ENCODE peak calls at places on chromosomes 16 and 17, in nine cellular contexts. V is endothelial cell of umbilical vein, Z is AG04450, A is PC-3, N is spleen, M is tibial artery, P is psoas muscle, L is GM12864, F is GM23338. E is an unnamed sample.

GRCh38 chr17:65088621-65089385 is 32.3 kb upstream of the GNA13 start:
- DNase-seq in Z (no peak), L (no peak), V (no peak), N (no peak), P (no peak), F (no peak), M (peak), A (peak), E (peak)

GRCh38 chr16:24670623-24671454 is 58.6 kb upstream of the TNRC6A start:
- DNase-seq in V (peak), A (peak), L (no peak), M (peak), Z (no peak), P (peak), N (no peak), F (peak), E (peak)

GRCh38 chr16:89237733-89238132 is 20.2 kb downstream of the ZNF778 start:
- DNase-seq in L (no peak), N (no peak), F (no peak), Z (no peak), A (peak), M (no peak), P (no peak), V (no peak), E (no peak)

GRCh38 chr17:4708436-4708835 is 2.0 kb upstream of the ARRB2 start:
- DNase-seq in Z (no peak), M (no peak), N (no peak), L (no peak), A (peak), P (no peak), V (no peak), F (peak), E (no peak)

GRCh38 chr16:35414563-35414962 is 1955.2 kb downstream of the TP53TG3F start:
- DNase-seq in A (no peak), L (no peak), M (no peak), V (no peak), Z (no peak), F (no peak), N (no peak), P (no peak), E (no peak)

GRCh38 chr17:58172369-58173071 is 5.7 kb downstream of the OR4D2 start:
- DNase-seq in L (peak), N (no peak), M (no peak), V (no peak), F (peak), P (no peak), A (peak), Z (no peak), E (peak)

GRCh38 chr17:43356999-43357398 is 41.8 kb upstream of the ARL4D start:
- DNase-seq in M (no peak), Z (peak), N (no peak), A (peak), F (no peak), L (no peak), P (peak), V (no peak), E (peak)

GRCh38 chr16:89115216-89115949 is 21.7 kb downstream of the ACSF3 start:
- DNase-seq in L (peak), M (peak), N (peak), A (no peak), V (peak), Z (no peak), P (peak), F (no peak), E (peak)

GRCh38 chr17:73575470-73576235 is 68.6 kb downstream of the SDK2 start:
- DNase-seq in P (no peak), N (no peak), A (no peak), F (no peak), V (no peak), Z (no peak), L (no peak), M (no peak), E (no peak)

GRCh38 chr17:21573961-21574610 is 118.2 kb upstream of the KCNJ18 start:
- DNase-seq in Z (peak), V (peak), N (no peak), L (no peak), P (peak), M (peak), F (no peak), A (no peak), E (peak)

GRCh38 chr16:77869997-77870813 is 81.8 kb downstream of the VAT1L start:
- DNase-seq in N (no peak), L (no peak), V (peak), A (no peak), P (no peak), M (peak), F (peak), Z (no peak), E (no peak)

GRCh38 chr17:3768786-3769185 is 32.2 kb downstream of the ITGAE start:
- DNase-seq in P (no peak), N (no peak), M (no peak), A (no peak), Z (no peak), V (no peak), F (no peak), L (no peak), E (no peak)

GRCh38 chr17:75475144-75475835 is 18.9 kb downstream of the TMEM94 start:
- DNase-seq in V (no peak), F (no peak), N (no peak), P (no peak), Z (no peak), L (no peak), M (no peak), A (no peak), E (no peak)

GRCh38 chr16:88534731-88535141 is 35.5 kb upstream of the ZC3H18 start:
- DNase-seq in A (peak), V (no peak), M (no peak), L (peak), P (peak), N (peak), F (peak), Z (no peak), E (peak)

GRCh38 chr16:66618588-66618987 is 14.1 kb downstream of the CMTM3 start:
- DNase-seq in P (peak), F (no peak), N (peak), A (peak), V (peak), M (peak), Z (peak), L (no peak), E (peak)

GRCh38 chr16:23324727-23325126 is 22.6 kb downstream of the SCNN1B start:
- DNase-seq in Z (no peak), M (no peak), V (no peak), L (no peak), P (peak), N (no peak), A (peak), F (no peak), E (no peak)

GRCh38 chr16:1752853-1753252 is 18.5 kb downstream of the NME3 start:
- DNase-seq in Z (no peak), L (no peak), A (no peak), F (no peak), P (no peak), N (no peak), M (no peak), V (no peak), E (no peak)

GRCh38 chr16:15644306-15644961 is 1.5 kb upstream of the MARF1 start:
- DNase-seq in V (no peak), L (no peak), N (no peak), M (no peak), A (peak), F (peak), P (no peak), Z (no peak), E (peak)

GRCh38 chr17:16516594-16517018 is 24.6 kb upstream of the LRRC75A start:
- DNase-seq in V (peak), P (peak), Z (peak), M (peak), N (no peak), A (peak), F (no peak), L (no peak), E (peak)

GRCh38 chr16:49204191-49204590 is 77.4 kb downstream of the CBLN1 start:
- DNase-seq in P (no peak), M (no peak), Z (no peak), V (no peak), A (no peak), N (no peak), F (no peak), L (no peak), E (no peak)

GRCh38 chr17:699350-699749 is 15.3 kb downstream of the VPS53 start:
- DNase-seq in N (no peak), L (no peak), P (no peak), V (peak), F (no peak), M (no peak), Z (no peak), A (peak), E (no peak)

GRCh38 chr16:84712801-84713775 is 13.3 kb downstream of the USP10 start:
- DNase-seq in N (no peak), V (no peak), L (no peak), A (no peak), F (no peak), Z (no peak), P (no peak), M (no peak), E (no peak)

GRCh38 chr16:55035037-55035436 is 104.4 kb downstream of the IRX5 start:
- DNase-seq in Z (no peak), M (peak), P (no peak), F (peak), V (no peak), N (peak), L (no peak), A (peak), E (peak)

GRCh38 chr16:55249936-55250335 is 74.1 kb upstream of the IRX6 start:
- DNase-seq in L (no peak), V (no peak), F (no peak), M (no peak), Z (no peak), N (no peak), P (no peak), A (no peak), E (no peak)

GRCh38 chr17:32927201-32927723 is 691 bp upstream of the TMEM98 start:
- DNase-seq in A (no peak), V (peak), L (no peak), N (no peak), P (no peak), M (no peak), F (no peak), Z (no peak), E (no peak)

GRCh38 chr17:54256530-54256929 is 433.8 kb downstream of the KIF2B start:
- DNase-seq in L (no peak), V (no peak), P (no peak), Z (no peak), F (peak), A (no peak), M (no peak), N (no peak), E (no peak)

GRCh38 chr17:36148559-36149295 is 27.7 kb downstream of the TBC1D3B start:
- DNase-seq in P (peak), N (peak), A (peak), L (peak), V (peak), F (peak), Z (peak), M (peak), E (peak)

GRCh38 chr17:48262982-48263586 is 155.5 kb downstream of the SNX11 start:
- DNase-seq in N (no peak), V (peak), L (no peak), F (no peak), P (no peak), A (peak), M (no peak), Z (no peak), E (peak)

GRCh38 chr17:15262291-15263205 is 2.6 kb downstream of the PMP22 start:
- DNase-seq in Z (peak), F (peak), N (peak), L (no peak), A (peak), M (peak), P (peak), V (peak), E (peak)

GRCh38 chr16:12590409-12590808 is 213.3 kb downstream of the CPPED1 start:
- DNase-seq in M (no peak), Z (no peak), P (no peak), F (no peak), V (no peak), L (no peak), A (no peak), N (no peak), E (no peak)

GRCh38 chr17:35022536-35023063 is 40.9 kb downstream of the RFFL start:
- DNase-seq in Z (peak), F (no peak), A (peak), V (peak), P (peak), M (peak), L (peak), N (peak), E (peak)

DNA sequence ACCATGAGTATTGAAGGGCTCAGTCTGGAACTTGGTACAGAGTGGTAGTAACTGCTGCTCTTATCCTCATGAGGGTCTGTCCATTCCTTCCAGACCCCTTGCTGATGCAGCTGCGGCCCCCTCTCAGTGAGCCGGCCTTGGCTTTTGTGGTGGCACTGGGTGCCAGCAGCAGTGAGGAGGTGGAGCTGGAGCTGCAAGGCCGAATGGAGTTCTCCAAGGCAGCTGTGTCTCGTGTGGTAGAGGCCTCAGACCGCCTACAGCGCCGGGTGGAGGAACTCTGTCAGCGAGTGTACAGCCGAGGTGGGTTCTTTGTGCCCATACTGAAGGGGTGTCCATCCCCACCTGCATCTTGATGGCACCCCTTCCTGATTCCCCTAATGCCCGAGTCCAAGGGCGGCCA is 2.0 kb downstream of the RNF40 start:
- DNase-seq in P (no peak), V (no peak), F (no peak), M (no peak), A (no peak), N (peak), L (no peak), Z (no peak), E (no peak)
- H3K4me3 ChIP-seq in P (no peak), V (no peak), F (no peak), M (no peak), A (peak), N (no peak), L (no peak), Z (no peak), E (no peak)

DNA sequence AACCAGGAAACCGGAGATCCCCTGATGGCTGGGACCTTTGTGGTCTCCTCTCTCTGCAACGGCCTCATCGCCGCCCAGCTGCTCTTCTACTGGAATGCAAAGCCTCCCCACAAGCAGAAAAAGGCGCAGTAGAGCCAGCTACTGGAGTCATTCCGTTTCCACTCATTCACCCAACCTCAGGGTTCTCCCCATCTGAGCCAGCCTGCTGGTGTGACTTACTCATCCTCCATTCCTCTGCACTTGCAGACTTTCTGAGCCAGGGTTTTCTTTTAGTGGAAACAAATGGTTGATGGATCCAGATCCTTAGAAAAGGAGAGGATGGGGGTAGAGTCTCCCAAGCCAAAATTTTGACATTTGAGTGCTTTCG is 2.5 kb downstream of the SOX15 start:
- DNase-seq in A (peak), N (no peak), Z (peak), L (no peak), P (peak), M (no peak), F (no peak), V (no peak), E (peak)
- TF ChIP-seq CTCF in A (no peak), N (no peak), Z (peak), L (no peak), P (no peak), M (no peak), F (no peak), V (no peak), E (no peak)

GRCh38 chr16:29708917-29709600 is 30.1 kb downstream of the QPRT start:
- DNase-seq in V (no peak), P (no peak), L (no peak), N (peak), M (no peak), Z (no peak), F (peak), A (no peak), E (no peak)
- H3K4me3 ChIP-seq in V (no peak), P (no peak), L (no peak), N (no peak), M (no peak), Z (no peak), F (peak), A (no peak), E (no peak)

GRCh38 chr16:3071655-3072054 is 6.2 kb downstream of the IL32 start:
- DNase-seq in M (no peak), P (no peak), V (no peak), L (no peak), A (no peak), Z (no peak), N (peak), F (no peak), E (no peak)
- TF ChIP-seq CTCF in M (no peak), P (no peak), V (no peak), L (no peak), A (no peak), Z (no peak), N (no peak), F (no peak), E (no peak)

GRCh38 chr17:81925860-81926450 is 1.6 kb downstream of the MAFG start:
- DNase-seq in F (no peak), V (no peak), Z (no peak), A (no peak), P (no peak), M (no peak), N (no peak), L (no peak), E (no peak)
- H3K4me3 ChIP-seq in F (peak), V (peak), Z (peak), A (peak), P (peak), M (peak), N (peak), L (peak), E (peak)

GRCh38 chr17:10681866-10682446 is 15.4 kb downstream of the SCO1 start:
- DNase-seq in L (no peak), F (no peak), V (no peak), M (no peak), A (no peak), N (no peak), P (no peak), Z (no peak), E (no peak)

GRCh38 chr17:10687497-10687896 is 9.8 kb downstream of the SCO1 start:
- DNase-seq in Z (no peak), A (no peak), V (no peak), F (no peak), M (no peak), N (no peak), P (no peak), L (no peak), E (no peak)

GRCh38 chr17:10683853-10684252 is 13.5 kb downstream of the SCO1 start:
- DNase-seq in M (no peak), V (peak), P (no peak), Z (no peak), F (peak), A (peak), N (no peak), L (no peak), E (peak)
- TF ChIP-seq CTCF in M (peak), V (peak), P (peak), Z (peak), F (peak), A (peak), N (peak), L (peak), E (peak)

GRCh38 chr17:50290074-50290702 is 15.9 kb downstream of the TMEM92 start:
- DNase-seq in L (peak), F (no peak), A (peak), V (peak), Z (peak), M (peak), P (peak), N (no peak), E (peak)
- H3K4me3 ChIP-seq in L (no peak), F (no peak), A (peak), V (no peak), Z (peak), M (peak), P (no peak), N (no peak), E (peak)

DNA sequence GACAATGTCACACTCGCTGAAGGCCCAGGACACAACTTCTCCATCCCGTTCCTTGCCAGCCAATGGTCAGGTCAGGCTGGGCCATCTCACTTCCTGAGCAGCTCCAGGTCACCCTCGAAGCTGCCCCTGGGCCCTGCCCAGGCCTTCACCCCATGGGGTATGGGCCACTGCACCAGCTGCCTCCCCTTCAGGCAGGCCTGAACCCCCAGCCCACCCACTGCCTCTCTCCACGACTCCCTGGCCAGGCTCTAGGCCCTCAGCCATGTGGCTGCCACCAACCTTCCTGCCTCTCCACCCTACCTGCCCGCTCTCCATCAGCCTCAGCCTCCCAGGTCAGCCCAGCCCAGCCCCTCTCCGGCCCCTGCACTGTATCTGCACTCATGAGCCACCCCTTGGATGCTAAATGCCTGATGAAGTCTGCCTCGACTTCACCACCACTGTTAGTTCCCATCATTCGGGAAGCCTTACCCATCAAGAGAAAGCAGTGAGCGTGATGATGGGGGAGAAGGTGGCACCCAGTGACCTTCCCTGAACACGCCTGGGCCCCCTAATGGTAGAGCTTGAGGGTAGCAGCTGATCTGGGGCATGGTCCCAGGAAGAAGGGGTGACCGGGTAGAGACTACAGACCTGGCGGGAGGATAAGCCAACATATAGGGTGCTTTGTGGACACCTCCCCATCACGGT is 30.9 kb upstream of the C16orf95 start:
- DNase-seq in M (no peak), V (no peak), A (no peak), Z (no peak), F (peak), L (no peak), P (no peak), N (no peak), E (no peak)
- TF ChIP-seq CTCF in M (no peak), V (no peak), A (peak), Z (no peak), F (peak), L (peak), P (no peak), N (no peak), E (no peak)

E was measured in fibroblast of mammary gland.